ENCODE peak calls at places on chromosomes 7 and 10, in five cellular contexts. G, P, D, M and T are unnamed samples.

GRCh38 chr10:92873029-92873428 is 24.7 kb downstream of the EXOC6 start:
- DNase-seq in G (no peak), D (peak), M (no peak), P (no peak), T (no peak)

GRCh38 chr10:71644307-71645180 is 75.0 kb downstream of the C10orf105 start:
- DNase-seq in M (no peak), P (peak), G (no peak), D (no peak), T (no peak)

GRCh38 chr7:5450549-5451327 is 27.1 kb upstream of the TNRC18 start:
- DNase-seq in G (no peak), D (peak), M (no peak), P (no peak), T (peak)

GRCh38 chr7:86943447-86943846 is 116.0 kb downstream of the ELAPOR2 start:
- DNase-seq in P (no peak), D (no peak), G (no peak), M (no peak), T (no peak)

GRCh38 chr10:25263931-25264330 is 89.1 kb downstream of the GPR158 start:
- DNase-seq in G (no peak), D (no peak), M (no peak), P (no peak), T (no peak)

GRCh38 chr10:90709727-90710126 is 148.1 kb downstream of the HTR7 start:
- DNase-seq in M (no peak), D (no peak), P (no peak), G (no peak), T (no peak)

GRCh38 chr7:66960192-66960591 is 35.2 kb downstream of the SBDS start:
- DNase-seq in D (no peak), P (no peak), G (no peak), M (no peak), T (no peak)

GRCh38 chr10:35268791-35269257 is 67.5 kb upstream of the CCNY start:
- DNase-seq in P (no peak), G (no peak), D (no peak), M (no peak), T (no peak)

GRCh38 chr10:43197834-43198681 is 59.8 kb downstream of the CSGALNACT2 start:
- DNase-seq in P (no peak), M (no peak), D (peak), G (no peak), T (peak)

GRCh38 chr7:27134392-27134791 is 3.8 kb upstream of the HOXA4 start:
- DNase-seq in P (peak), G (no peak), M (no peak), D (peak), T (no peak)

GRCh38 chr7:47819054-47819920 is 129.0 kb downstream of the PKD1L1 start:
- DNase-seq in M (no peak), G (peak), P (peak), D (peak), T (peak)

DNA sequence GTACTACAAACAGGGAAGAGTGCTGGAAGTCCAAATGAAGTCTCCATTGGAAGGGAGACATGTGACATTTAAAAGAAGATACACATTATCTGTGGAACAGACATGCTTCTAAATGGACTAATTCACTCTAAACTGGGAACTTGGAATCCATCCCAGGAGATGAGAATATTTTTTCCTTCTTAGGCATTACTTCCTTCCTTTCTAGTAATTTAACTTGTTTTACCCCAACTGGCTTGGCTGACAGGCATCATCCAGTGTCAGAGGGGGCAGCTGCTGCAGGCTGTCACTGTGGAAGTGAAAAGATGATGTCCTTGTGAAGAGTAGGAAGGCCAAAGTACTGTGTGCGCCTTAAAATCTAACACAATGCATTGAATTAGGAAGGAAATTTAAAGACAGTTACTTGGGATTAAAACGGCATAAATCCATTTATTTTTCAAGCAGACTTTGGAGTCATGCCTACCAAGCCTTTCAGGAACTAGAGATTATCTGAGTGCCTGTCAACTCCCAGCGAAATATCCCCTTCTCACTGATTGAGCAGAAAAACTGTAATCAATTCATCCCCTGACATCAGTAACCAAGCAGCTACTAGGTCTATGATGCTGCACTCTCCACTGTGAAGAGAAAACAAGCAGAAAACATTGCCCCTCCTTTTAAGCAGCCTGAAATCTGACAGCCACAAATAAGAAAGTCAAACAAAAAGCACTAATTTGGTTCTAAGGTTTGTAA is 161.2 kb downstream of the DGKI start:
- DNase-seq in P (no peak), G (no peak), D (no peak), M (no peak), T (no peak)
- TF ChIP-seq ZNF274 in P (no peak), G (no peak), D (no peak), M (no peak), T (no peak)

GRCh38 chr7:23469961-23470250 is 385 bp downstream of the IGF2BP3 start:
- DNase-seq in D (no peak), G (no peak), M (no peak), P (no peak), T (no peak)

GRCh38 chr7:23472556-23472955 is 2.3 kb upstream of the IGF2BP3 start:
- DNase-seq in D (no peak), P (no peak), G (no peak), M (no peak), T (no peak)

GRCh38 chr7:23472046-23472445 is 1.8 kb upstream of the IGF2BP3 start:
- DNase-seq in D (no peak), P (no peak), M (no peak), G (no peak), T (peak)

GRCh38 chr7:23470290-23471089 is at the start of gene IGF2BP3:
- DNase-seq in G (peak), M (peak), D (peak), P (peak), T (peak)

DNA sequence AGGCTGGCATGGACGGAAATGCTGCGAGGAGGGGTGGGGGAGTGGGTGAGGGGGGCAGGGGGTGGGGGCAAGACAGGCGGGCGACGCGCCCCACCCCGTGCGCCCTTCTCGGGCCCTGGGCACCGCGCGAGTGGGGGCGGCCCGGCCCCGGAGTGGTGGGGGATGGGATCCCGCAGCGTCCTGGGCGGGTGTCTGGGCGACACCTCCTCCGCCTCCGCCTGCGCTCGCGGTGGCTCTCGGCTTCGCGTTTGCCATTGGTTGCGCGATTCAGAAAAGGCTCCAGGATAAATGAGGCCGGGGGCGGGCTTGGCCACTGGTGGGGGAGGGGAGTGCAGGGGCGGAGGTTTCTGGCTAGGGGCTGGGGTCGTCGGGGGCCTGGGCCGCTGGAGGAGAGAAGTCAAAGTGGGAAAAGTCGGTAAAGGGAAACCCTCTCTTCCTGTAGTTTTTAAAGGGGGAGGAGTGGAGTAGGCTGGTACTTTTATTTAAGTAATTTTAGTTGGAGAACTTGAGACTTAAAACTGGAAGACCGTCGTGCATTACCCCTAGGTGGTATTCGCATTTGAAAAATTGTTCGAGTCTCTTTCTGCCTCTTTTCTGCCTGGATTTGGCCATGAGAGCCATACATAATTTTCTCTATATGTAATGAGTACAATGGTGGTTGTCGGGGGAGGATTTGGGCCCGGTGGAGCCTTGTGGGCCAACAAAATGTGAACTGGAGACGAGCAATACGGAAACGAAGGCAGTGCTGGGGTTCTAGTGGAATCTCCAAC is 984 bp upstream of the IGF2BP3 start:
- DNase-seq in G (peak), P (no peak), M (no peak), D (peak), T (peak)
- TF ChIP-seq EZH2 in G (no peak), P (no peak), M (no peak), D (no peak), T (no peak)

GRCh38 chr10:3186365-3186764 is 13.8 kb upstream of the PITRM1 start:
- DNase-seq in M (no peak), P (no peak), G (no peak), D (no peak), T (no peak)
- TF ChIP-seq ZNF274 in M (no peak), P (no peak), G (no peak), D (no peak), T (no peak)

GRCh38 chr10:101075775-101076174 is 14.0 kb downstream of the KAZALD1 start:
- DNase-seq in D (no peak), P (no peak), G (no peak), M (no peak), T (no peak)
- TF ChIP-seq EZH2 in D (no peak), P (no peak), G (no peak), M (no peak), T (no peak)